ENCODE peak calls at places on chromosomes 13 and 19, in four cellular contexts. Q is GM12878, I is H1, D is SK-N-SH. W is an unnamed sample.

GRCh38 chr19:52786078-52786463 is 520 bp downstream of the ZNF600 start:
- DNase-seq in Q (no peak), I (peak; percentile 55), D (peak; percentile 41), W (no peak)

GRCh38 chr19:13978721-13979191 is 26.4 kb downstream of the DCAF15 start:
- DNase-seq in Q (no peak), I (no peak), D (no peak), W (no peak)

GRCh38 chr19:17184381-17184841 is 30.7 kb upstream of the USE1 start:
- DNase-seq in Q (no peak), I (no peak), D (no peak), W (no peak)

GRCh38 chr13:98981596-98982195 is 3.8 kb upstream of the DOCK9 start:
- DNase-seq in Q (no peak), I (no peak), D (no peak), W (no peak)

GRCh38 chr19:39704181-39705044 is at the start of gene LGALS14:
- DNase-seq in Q (no peak), I (no peak), D (no peak), W (no peak)

GRCh38 chr13:37406031-37406430 is 192.5 kb downstream of the POSTN start:
- DNase-seq in Q (no peak), I (no peak), D (no peak), W (no peak)

GRCh38 chr19:7287716-7288115 is 6.5 kb downstream of the INSR start:
- DNase-seq in Q (no peak), I (no peak), D (no peak), W (peak; percentile 79)

GRCh38 chr13:25768726-25769270 is 283.0 kb downstream of the SHISA2 start:
- DNase-seq in Q (no peak), I (no peak), D (no peak), W (no peak)

GRCh38 chr19:18514800-18515682 is 6.8 kb downstream of the ELL start:
- DNase-seq in Q (no peak), I (no peak), D (no peak), W (peak; percentile 99)

GRCh38 chr19:49588370-49589122 is 2.4 kb upstream of the PRR12 start:
- DNase-seq in Q (no peak), I (no peak), D (no peak), W (no peak)

GRCh38 chr13:65057986-65058385 is 2172.2 kb downstream of the PCDH9 start:
- DNase-seq in Q (no peak), I (no peak), D (no peak), W (no peak)

GRCh38 chr13:28541966-28542365 is 47.0 kb upstream of the FLT1 start:
- DNase-seq in Q (no peak), I (no peak), D (no peak), W (no peak)

GRCh38 chr13:101892296-101892695 is 439.8 kb downstream of the ITGBL1 start:
- DNase-seq in Q (no peak), I (no peak), D (no peak), W (no peak)

GRCh38 chr13:27172495-27172842 is 858 bp upstream of the USP12 start:
- DNase-seq in Q (no peak), I (no peak), D (peak; percentile 23), W (no peak)

GRCh38 chr13:85729296-85729695 is 69.9 kb downstream of the SLITRK6 start:
- DNase-seq in Q (no peak), I (no peak), D (no peak), W (no peak)
- TF ChIP-seq TCF12 in Q (no peak), I (no peak), D (no peak), W (no peak)

GRCh38 chr13:42039946-42040729 is 8.3 kb upstream of the DGKH start:
- DNase-seq in Q (peak; percentile 25), I (peak; percentile 85), D (peak; percentile 99), W (no peak)
- TF ChIP-seq TCF12 in Q (peak; percentile 27), I (no peak), D (peak; percentile 14), W (no peak)

GRCh38 chr19:47183579-47183978 is 47.4 kb downstream of the BBC3 start:
- DNase-seq in Q (no peak), I (no peak), D (no peak), W (no peak)
- TF ChIP-seq TCF12 in Q (no peak), I (no peak), D (no peak), W (no peak)

GRCh38 chr13:113224486-113224885 is 15.1 kb downstream of the CUL4A start:
- DNase-seq in Q (no peak), I (no peak), D (no peak), W (no peak)

GRCh38 chr13:113220141-113220598 is 10.8 kb downstream of the CUL4A start:
- DNase-seq in Q (no peak), I (no peak), D (no peak), W (peak; percentile 84)

GRCh38 chr13:113216165-113217056 is 7.0 kb downstream of the CUL4A start:
- DNase-seq in Q (no peak), I (no peak), D (no peak), W (peak; percentile 45)

GRCh38 chr13:113219311-113219940 is 10.0 kb downstream of the CUL4A start:
- DNase-seq in Q (no peak), I (no peak), D (no peak), W (no peak)

GRCh38 chr13:113220877-113221276 is 11.5 kb downstream of the CUL4A start:
- DNase-seq in Q (no peak), I (no peak), D (peak; percentile 41), W (no peak)
- TF ChIP-seq TCF12 in Q (no peak), I (no peak), D (no peak), W (no peak)